ENCODE peak calls at places on chromosomes 1 and 21, in five cellular contexts. One of them, this sample, is unnamed. For H3K27me3 and H3K36me3, the result is how much of the 10 kb centered on the place peaks cover.

GRCh38 chr1:180623579-180624347 is 8.1 kb upstream of the XPR1 start:
- DNase-seq in GM12878: no peak
- DNase-seq in effector memory CD4-positive, alpha-beta T cell: no peak
- DNase-seq in thoracic aorta: no peak
- DNase-seq in brain microvascular endothelial cell: peak
- DNase-seq in this sample: no peak

GRCh38 chr1:40266786-40267535 is 8.9 kb downstream of the ZMPSTE24 start:
- DNase-seq in GM12878: no peak
- DNase-seq in brain microvascular endothelial cell: no peak
- DNase-seq in effector memory CD4-positive, alpha-beta T cell: no peak
- DNase-seq in thoracic aorta: no peak
- DNase-seq in this sample: peak

GRCh38 chr1:75079535-75080290 is 54.5 kb upstream of the LHX8 start:
- DNase-seq in effector memory CD4-positive, alpha-beta T cell: no peak
- DNase-seq in brain microvascular endothelial cell: no peak
- DNase-seq in thoracic aorta: no peak
- DNase-seq in GM12878: no peak
- DNase-seq in this sample: peak

GRCh38 chr1:44016875-44017400 is 14.3 kb downstream of the SLC6A9 start:
- DNase-seq in brain microvascular endothelial cell: no peak
- DNase-seq in GM12878: no peak
- DNase-seq in effector memory CD4-positive, alpha-beta T cell: no peak
- DNase-seq in thoracic aorta: no peak
- DNase-seq in this sample: no peak

GRCh38 chr1:175267716-175268416 is 75.3 kb upstream of the KIAA0040 start:
- DNase-seq in GM12878: no peak
- DNase-seq in brain microvascular endothelial cell: no peak
- DNase-seq in effector memory CD4-positive, alpha-beta T cell: no peak
- DNase-seq in thoracic aorta: no peak
- DNase-seq in this sample: no peak

GRCh38 chr21:44083631-44084291 is 23.4 kb upstream of the PWP2 start:
- DNase-seq in GM12878: no peak
- DNase-seq in effector memory CD4-positive, alpha-beta T cell: peak
- DNase-seq in brain microvascular endothelial cell: peak
- DNase-seq in thoracic aorta: no peak
- DNase-seq in this sample: peak

GRCh38 chr1:227945891-227946623 is 1.7 kb downstream of the WNT9A start:
- DNase-seq in brain microvascular endothelial cell: peak
- DNase-seq in thoracic aorta: no peak
- DNase-seq in effector memory CD4-positive, alpha-beta T cell: no peak
- DNase-seq in GM12878: no peak
- DNase-seq in this sample: peak

GRCh38 chr1:175216444-175216843 is 23.9 kb upstream of the KIAA0040 start:
- DNase-seq in brain microvascular endothelial cell: no peak
- DNase-seq in GM12878: no peak
- DNase-seq in effector memory CD4-positive, alpha-beta T cell: no peak
- DNase-seq in thoracic aorta: no peak
- DNase-seq in this sample: no peak

GRCh38 chr1:40663324-40664166 is 1.9 kb downstream of the RIMS3 start:
- DNase-seq in GM12878: no peak
- DNase-seq in brain microvascular endothelial cell: no peak
- DNase-seq in effector memory CD4-positive, alpha-beta T cell: no peak
- DNase-seq in thoracic aorta: no peak
- DNase-seq in this sample: no peak

GRCh38 chr1:119987112-119987511 is 82.3 kb downstream of the NOTCH2 start:
- DNase-seq in thoracic aorta: no peak
- DNase-seq in GM12878: no peak
- DNase-seq in brain microvascular endothelial cell: peak
- DNase-seq in effector memory CD4-positive, alpha-beta T cell: no peak
- DNase-seq in this sample: peak

GRCh38 chr1:185439727-185440415 is 122.8 kb upstream of the IVNS1ABP start:
- DNase-seq in GM12878: peak
- DNase-seq in brain microvascular endothelial cell: peak
- DNase-seq in thoracic aorta: no peak
- DNase-seq in effector memory CD4-positive, alpha-beta T cell: no peak
- DNase-seq in this sample: peak

GRCh38 chr1:61491497-61491896 is 233.4 kb downstream of the TM2D1 start:
- DNase-seq in thoracic aorta: no peak
- DNase-seq in brain microvascular endothelial cell: no peak
- DNase-seq in GM12878: no peak
- DNase-seq in effector memory CD4-positive, alpha-beta T cell: no peak
- DNase-seq in this sample: no peak

GRCh38 chr1:236748471-236748870 is 46.6 kb upstream of the MTR start:
- DNase-seq in brain microvascular endothelial cell: no peak
- DNase-seq in effector memory CD4-positive, alpha-beta T cell: no peak
- DNase-seq in GM12878: no peak
- DNase-seq in thoracic aorta: no peak
- DNase-seq in this sample: no peak

GRCh38 chr21:37324558-37324957 is 42.0 kb upstream of the DYRK1A start:
- DNase-seq in effector memory CD4-positive, alpha-beta T cell: no peak
- DNase-seq in brain microvascular endothelial cell: no peak
- DNase-seq in thoracic aorta: no peak
- DNase-seq in GM12878: no peak
- DNase-seq in this sample: no peak

GRCh38 chr1:91120915-91121314 is 99.1 kb upstream of the ZNF644 start:
- DNase-seq in GM12878: no peak
- DNase-seq in thoracic aorta: no peak
- DNase-seq in effector memory CD4-positive, alpha-beta T cell: no peak
- DNase-seq in brain microvascular endothelial cell: no peak
- DNase-seq in this sample: no peak

GRCh38 chr1:65002508-65003315 is 36.4 kb upstream of the JAK1 start:
- DNase-seq in thoracic aorta: peak
- DNase-seq in GM12878: no peak
- DNase-seq in brain microvascular endothelial cell: peak
- DNase-seq in effector memory CD4-positive, alpha-beta T cell: peak
- DNase-seq in this sample: peak

GRCh38 chr1:60280764-60281278 is 207.3 kb upstream of the C1orf87 start:
- DNase-seq in brain microvascular endothelial cell: no peak
- DNase-seq in GM12878: no peak
- DNase-seq in thoracic aorta: no peak
- DNase-seq in effector memory CD4-positive, alpha-beta T cell: no peak
- DNase-seq in this sample: no peak

GRCh38 chr1:153277852-153278251 is 18.4 kb downstream of the LORICRIN start:
- DNase-seq in effector memory CD4-positive, alpha-beta T cell: no peak
- DNase-seq in GM12878: no peak
- DNase-seq in brain microvascular endothelial cell: no peak
- DNase-seq in thoracic aorta: no peak
- DNase-seq in this sample: peak

GRCh38 chr1:56540467-56540866 is 38.9 kb downstream of the PLPP3 start:
- DNase-seq in thoracic aorta: no peak
- DNase-seq in brain microvascular endothelial cell: no peak
- DNase-seq in GM12878: no peak
- DNase-seq in effector memory CD4-positive, alpha-beta T cell: no peak
- DNase-seq in this sample: no peak

GRCh38 chr1:61079898-61080336 is 2.4 kb upstream of the NFIA start:
- DNase-seq in brain microvascular endothelial cell: peak
- DNase-seq in thoracic aorta: peak
- DNase-seq in effector memory CD4-positive, alpha-beta T cell: no peak
- DNase-seq in GM12878: no peak
- DNase-seq in this sample: peak

GRCh38 chr1:27342778-27343638 is 1.2 kb downstream of the SYTL1 start:
- DNase-seq in GM12878: no peak
- DNase-seq in thoracic aorta: no peak
- DNase-seq in brain microvascular endothelial cell: no peak
- DNase-seq in effector memory CD4-positive, alpha-beta T cell: peak
- DNase-seq in this sample: peak

GRCh38 chr1:156233421-156234127 is 8.4 kb upstream of the BGLAP start:
- DNase-seq in thoracic aorta: no peak
- DNase-seq in brain microvascular endothelial cell: peak
- DNase-seq in effector memory CD4-positive, alpha-beta T cell: no peak
- DNase-seq in GM12878: no peak
- DNase-seq in this sample: peak

GRCh38 chr1:19416919-19417441 is 68.4 kb downstream of the CAPZB start:
- DNase-seq in effector memory CD4-positive, alpha-beta T cell: no peak
- DNase-seq in brain microvascular endothelial cell: no peak
- DNase-seq in GM12878: no peak
- DNase-seq in thoracic aorta: no peak
- DNase-seq in this sample: no peak

GRCh38 chr1:40421348-40421693 is 29.0 kb upstream of the ZFP69B start:
- DNase-seq in GM12878: no peak
- DNase-seq in thoracic aorta: no peak
- DNase-seq in effector memory CD4-positive, alpha-beta T cell: no peak
- DNase-seq in brain microvascular endothelial cell: no peak
- DNase-seq in this sample: no peak

GRCh38 chr21:35201799-35202198 is 152.7 kb upstream of the RUNX1 start:
- DNase-seq in brain microvascular endothelial cell: no peak
- DNase-seq in thoracic aorta: no peak
- DNase-seq in effector memory CD4-positive, alpha-beta T cell: no peak
- DNase-seq in GM12878: no peak
- DNase-seq in this sample: no peak

GRCh38 chr1:12473596-12474329 is 144.2 kb downstream of the DHRS3 start:
- DNase-seq in GM12878: no peak
- DNase-seq in brain microvascular endothelial cell: no peak
- DNase-seq in effector memory CD4-positive, alpha-beta T cell: no peak
- DNase-seq in thoracic aorta: no peak
- DNase-seq in this sample: no peak

GRCh38 chr1:26225033-26225831 is 8.8 kb upstream of the CEP85 start:
- DNase-seq in effector memory CD4-positive, alpha-beta T cell: peak
- DNase-seq in brain microvascular endothelial cell: peak
- DNase-seq in thoracic aorta: no peak
- DNase-seq in GM12878: no peak
- DNase-seq in this sample: peak

GRCh38 chr1:185409345-185409744 is 92.3 kb upstream of the IVNS1ABP start:
- DNase-seq in GM12878: no peak
- DNase-seq in thoracic aorta: no peak
- DNase-seq in brain microvascular endothelial cell: no peak
- DNase-seq in effector memory CD4-positive, alpha-beta T cell: no peak
- DNase-seq in this sample: no peak

GRCh38 chr1:214378492-214378891 is 97.5 kb downstream of the SMYD2 start:
- DNase-seq in GM12878: no peak
- DNase-seq in brain microvascular endothelial cell: no peak
- DNase-seq in effector memory CD4-positive, alpha-beta T cell: no peak
- DNase-seq in thoracic aorta: no peak
- DNase-seq in this sample: no peak

GRCh38 chr1:97820470-97821188 is 100.2 kb downstream of the DPYD start:
- DNase-seq in GM12878: no peak
- DNase-seq in thoracic aorta: no peak
- DNase-seq in effector memory CD4-positive, alpha-beta T cell: no peak
- DNase-seq in brain microvascular endothelial cell: peak
- DNase-seq in this sample: peak

GRCh38 chr1:180586671-180587155 is 27.9 kb downstream of the OVAAL start:
- DNase-seq in effector memory CD4-positive, alpha-beta T cell: no peak
- DNase-seq in thoracic aorta: no peak
- DNase-seq in brain microvascular endothelial cell: peak
- DNase-seq in GM12878: no peak
- DNase-seq in this sample: peak

GRCh38 chr1:110069302-110070281 is 880 bp downstream of the ALX3 start:
- DNase-seq in GM12878: no peak
- DNase-seq in effector memory CD4-positive, alpha-beta T cell: no peak
- DNase-seq in thoracic aorta: no peak
- DNase-seq in brain microvascular endothelial cell: no peak
- DNase-seq in this sample: no peak
- H3K27me3 ChIP-seq in GM12878: under half
- H3K27me3 ChIP-seq in effector memory CD4-positive, alpha-beta T cell: under half
- H3K27me3 ChIP-seq in thoracic aorta: under half
- H3K27me3 ChIP-seq in brain microvascular endothelial cell: half or more
- H3K27me3 ChIP-seq in this sample: under half

GRCh38 chr1:160419150-160419837 is 18.9 kb downstream of the VANGL2 start:
- DNase-seq in brain microvascular endothelial cell: no peak
- DNase-seq in thoracic aorta: no peak
- DNase-seq in GM12878: no peak
- DNase-seq in effector memory CD4-positive, alpha-beta T cell: no peak
- DNase-seq in this sample: no peak

GRCh38 chr1:160416369-160416768 is 16.0 kb downstream of the VANGL2 start:
- DNase-seq in GM12878: no peak
- DNase-seq in effector memory CD4-positive, alpha-beta T cell: no peak
- DNase-seq in thoracic aorta: no peak
- DNase-seq in brain microvascular endothelial cell: no peak
- DNase-seq in this sample: peak

GRCh38 chr1:160419838-160420169 is 19.4 kb downstream of the VANGL2 start:
- DNase-seq in effector memory CD4-positive, alpha-beta T cell: no peak
- DNase-seq in thoracic aorta: no peak
- DNase-seq in GM12878: no peak
- DNase-seq in brain microvascular endothelial cell: no peak
- DNase-seq in this sample: no peak

GRCh38 chr1:160420881-160421842 is 20.8 kb downstream of the VANGL2 start:
- DNase-seq in brain microvascular endothelial cell: no peak
- DNase-seq in GM12878: no peak
- DNase-seq in thoracic aorta: no peak
- DNase-seq in effector memory CD4-positive, alpha-beta T cell: no peak
- DNase-seq in this sample: no peak

DNA sequence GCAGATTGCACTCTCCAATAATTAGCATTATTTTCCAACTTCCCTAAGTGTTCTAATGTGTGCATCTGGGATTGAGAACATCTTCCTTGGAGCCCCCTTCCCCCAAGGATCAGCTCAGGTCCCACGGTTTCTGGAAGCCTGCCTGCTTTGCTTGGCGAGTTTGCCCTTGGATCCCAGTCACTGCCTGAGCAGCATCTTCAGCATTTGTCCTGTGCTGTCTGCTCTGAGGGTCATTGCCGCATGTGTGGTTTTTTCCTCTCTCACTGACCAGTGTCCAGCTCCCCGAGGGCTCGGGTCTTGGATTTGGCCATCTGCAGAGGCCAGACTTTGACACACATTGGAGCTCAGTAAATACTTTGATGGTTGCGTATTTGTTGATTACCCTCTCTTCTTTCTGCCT is 18.1 kb downstream of the VANGL2 start:
- DNase-seq in effector memory CD4-positive, alpha-beta T cell: no peak
- DNase-seq in thoracic aorta: no peak
- DNase-seq in GM12878: no peak
- DNase-seq in brain microvascular endothelial cell: no peak
- DNase-seq in this sample: no peak
- H3K36me3 ChIP-seq in effector memory CD4-positive, alpha-beta T cell: under half
- H3K36me3 ChIP-seq in thoracic aorta: under half
- H3K36me3 ChIP-seq in GM12878: under half
- H3K36me3 ChIP-seq in brain microvascular endothelial cell: under half
- H3K36me3 ChIP-seq in this sample: under half

GRCh38 chr1:52243221-52243987 is 101.5 kb downstream of the ZFYVE9 start:
- DNase-seq in brain microvascular endothelial cell: no peak
- DNase-seq in thoracic aorta: no peak
- DNase-seq in GM12878: no peak
- DNase-seq in effector memory CD4-positive, alpha-beta T cell: no peak
- DNase-seq in this sample: no peak
- H3K27me3 ChIP-seq in brain microvascular endothelial cell: under half
- H3K27me3 ChIP-seq in thoracic aorta: under half
- H3K27me3 ChIP-seq in GM12878: under half
- H3K27me3 ChIP-seq in effector memory CD4-positive, alpha-beta T cell: under half
- H3K27me3 ChIP-seq in this sample: under half

DNA sequence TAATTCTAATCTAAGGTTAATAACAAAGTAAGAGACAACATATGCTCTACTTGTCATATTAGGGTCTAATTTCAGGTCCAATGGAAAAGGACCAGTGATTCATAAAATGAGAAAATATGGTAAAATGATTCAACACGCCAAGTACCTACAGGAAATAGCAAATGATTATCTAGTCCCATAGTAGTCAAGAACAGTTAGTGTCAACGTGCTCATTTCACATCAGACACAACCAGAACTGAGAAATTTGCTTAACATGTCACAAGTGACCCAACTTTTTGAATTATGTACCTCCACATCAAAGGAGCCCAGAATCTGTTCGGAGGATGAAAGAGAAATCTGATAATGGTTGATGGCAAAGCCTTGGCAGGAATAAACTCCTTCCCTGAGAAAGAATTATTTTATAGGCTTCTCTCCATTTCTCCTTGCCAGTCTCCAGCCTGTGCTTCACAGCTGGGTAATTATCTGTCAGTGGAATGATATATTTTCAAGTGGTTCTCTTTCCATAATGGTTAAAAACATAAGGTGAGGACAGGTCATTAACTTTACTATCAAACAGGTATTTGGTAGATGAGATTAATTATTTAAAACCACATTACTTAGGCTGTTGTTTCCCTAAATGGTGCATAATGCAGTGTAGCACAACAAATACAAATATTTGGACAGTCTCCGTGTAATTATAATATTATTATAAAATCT is 83.2 kb downstream of the APP start:
- DNase-seq in GM12878: no peak
- DNase-seq in brain microvascular endothelial cell: no peak
- DNase-seq in effector memory CD4-positive, alpha-beta T cell: no peak
- DNase-seq in thoracic aorta: no peak
- DNase-seq in this sample: no peak
- H3K36me3 ChIP-seq in GM12878: under half
- H3K36me3 ChIP-seq in brain microvascular endothelial cell: under half
- H3K36me3 ChIP-seq in effector memory CD4-positive, alpha-beta T cell: under half
- H3K36me3 ChIP-seq in thoracic aorta: under half
- H3K36me3 ChIP-seq in this sample: under half